ENCODE peak calls at places on chromosomes 13 and 19, in four cellular contexts. S is thoracic aorta, V is left lung, A is tibial artery. T is an unnamed sample. For H3K4me1, the result is how much of the 10 kb centered on the place peaks cover.

GRCh38 chr19:7729211-7729610 is 2.7 kb downstream of the CLEC4G start:
- DNase-seq in S (no peak), V (no peak), A (no peak), T (no peak)

GRCh38 chr19:19444694-19445155 is 39.2 kb downstream of the GATAD2A start:
- DNase-seq in S (no peak), V (no peak), A (no peak), T (no peak)

GRCh38 chr13:51999525-51999924 is 11.7 kb downstream of the ATP7B start:
- DNase-seq in S (no peak), V (no peak), A (no peak), T (no peak)

GRCh38 chr13:34371645-34372044 is 553.7 kb downstream of the RFC3 start:
- DNase-seq in S (no peak), V (no peak), A (no peak), T (no peak)

GRCh38 chr19:16112778-16113177 is 1.1 kb downstream of the RAB8A start:
- DNase-seq in S (no peak), V (no peak), A (no peak), T (no peak)

GRCh38 chr19:30333291-30334065 is 38.7 kb upstream of the ZNF536 start:
- DNase-seq in S (no peak), V (no peak), A (no peak), T (no peak)

GRCh38 chr19:7545904-7546303 is 10.4 kb downstream of the PNPLA6 start:
- DNase-seq in S (no peak), V (no peak), A (no peak), T (no peak)

GRCh38 chr13:79867248-79867647 is 386.3 kb downstream of the NDFIP2 start:
- DNase-seq in S (no peak), V (no peak), A (no peak), T (no peak)

GRCh38 chr19:2114218-2114617 is 17.5 kb downstream of the IZUMO4 start:
- DNase-seq in S (no peak), V (no peak), A (no peak), T (no peak)

GRCh38 chr13:60220072-60220471 is 56.3 kb upstream of the DIAPH3 start:
- DNase-seq in S (no peak), V (no peak), A (no peak), T (no peak)

GRCh38 chr19:17506745-17507144 is 4.7 kb upstream of the PGLS start:
- DNase-seq in S (no peak), V (no peak), A (no peak), T (no peak)
- H3K4me1 ChIP-seq in S (under half), V (under half), A (under half), T (under half)

DNA sequence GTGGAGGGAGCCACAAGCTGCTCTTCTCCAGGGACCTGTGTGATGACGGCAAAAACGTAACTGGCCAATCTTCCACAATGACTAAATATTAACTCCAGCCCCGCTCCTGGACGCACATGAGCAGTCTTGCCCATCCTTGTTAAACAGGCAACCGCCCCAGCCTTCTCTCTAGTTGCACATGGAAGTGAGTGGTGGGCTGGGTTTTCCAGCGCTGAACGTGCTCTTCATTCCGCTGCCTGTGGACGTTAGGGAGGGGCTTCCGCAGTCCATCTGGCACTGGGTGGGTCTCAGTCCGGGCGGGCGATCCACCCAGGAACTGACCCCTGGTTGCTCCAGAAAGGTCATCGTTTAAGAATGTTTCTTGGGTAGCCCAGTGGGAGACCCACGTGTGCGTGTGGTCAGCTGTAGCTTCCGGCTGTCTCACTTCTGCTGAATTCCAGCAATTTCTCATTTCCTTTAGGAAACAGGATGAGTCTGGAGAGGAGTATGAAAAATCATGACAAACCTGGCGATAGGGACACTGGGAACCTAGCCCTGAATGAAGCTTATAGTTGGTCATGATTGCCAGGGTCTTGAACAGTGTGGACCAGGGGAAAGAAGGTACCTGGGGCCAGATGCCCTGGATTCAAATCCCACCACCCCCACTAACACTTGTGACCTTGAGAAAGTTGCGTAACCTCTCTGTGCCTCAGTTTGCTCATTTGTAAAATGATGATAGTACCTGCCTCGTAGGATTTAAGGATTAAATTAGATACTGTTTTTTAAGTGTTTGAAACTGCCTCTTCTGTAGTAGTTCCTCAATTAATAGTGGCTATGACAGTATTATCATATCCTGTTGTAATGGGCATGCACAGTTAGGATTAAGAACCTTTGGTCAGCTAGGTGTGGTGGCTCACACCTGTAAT is 92.6 kb downstream of the SIPA1L3 start:
- DNase-seq in S (no peak), V (no peak), A (peak), T (no peak)
- H3K4me1 ChIP-seq in S (under half), V (under half), A (under half), T (under half)

GRCh38 chr13:106919093-106919492 is 351.2 kb upstream of the ARGLU1 start:
- DNase-seq in S (no peak), V (no peak), A (no peak), T (no peak)
- H3K4me1 ChIP-seq in S (under half), V (under half), A (under half), T (under half)

DNA sequence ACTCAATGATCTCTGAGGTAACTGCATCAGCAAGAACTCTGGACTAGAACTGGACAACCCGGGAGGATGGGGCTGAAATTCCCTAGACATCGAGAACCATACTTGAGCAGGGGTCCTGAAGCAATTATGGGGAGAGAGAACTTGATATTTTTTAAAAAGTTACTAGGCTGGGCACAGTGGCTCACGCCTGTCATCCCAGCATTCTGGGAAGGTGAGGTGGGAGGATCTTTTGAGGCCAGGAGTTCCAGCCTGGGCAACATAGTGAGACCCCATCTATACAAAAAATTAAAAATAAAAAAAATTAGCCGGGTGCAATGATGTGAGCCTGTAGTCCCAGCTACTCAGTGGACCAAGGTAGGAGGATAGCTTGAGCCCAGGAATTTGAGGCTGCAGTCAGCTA is 2.3 kb upstream of the DNAJB1 start:
- DNase-seq in S (no peak), V (no peak), A (no peak), T (no peak)
- H3K4me1 ChIP-seq in S (under half), V (under half), A (under half), T (under half)

GRCh38 chr13:98540476-98540875 is 36.4 kb downstream of the STK24 start:
- DNase-seq in S (no peak), V (no peak), A (no peak), T (no peak)
- H3K4me1 ChIP-seq in S (half or more), V (under half), A (under half), T (under half)

DNA sequence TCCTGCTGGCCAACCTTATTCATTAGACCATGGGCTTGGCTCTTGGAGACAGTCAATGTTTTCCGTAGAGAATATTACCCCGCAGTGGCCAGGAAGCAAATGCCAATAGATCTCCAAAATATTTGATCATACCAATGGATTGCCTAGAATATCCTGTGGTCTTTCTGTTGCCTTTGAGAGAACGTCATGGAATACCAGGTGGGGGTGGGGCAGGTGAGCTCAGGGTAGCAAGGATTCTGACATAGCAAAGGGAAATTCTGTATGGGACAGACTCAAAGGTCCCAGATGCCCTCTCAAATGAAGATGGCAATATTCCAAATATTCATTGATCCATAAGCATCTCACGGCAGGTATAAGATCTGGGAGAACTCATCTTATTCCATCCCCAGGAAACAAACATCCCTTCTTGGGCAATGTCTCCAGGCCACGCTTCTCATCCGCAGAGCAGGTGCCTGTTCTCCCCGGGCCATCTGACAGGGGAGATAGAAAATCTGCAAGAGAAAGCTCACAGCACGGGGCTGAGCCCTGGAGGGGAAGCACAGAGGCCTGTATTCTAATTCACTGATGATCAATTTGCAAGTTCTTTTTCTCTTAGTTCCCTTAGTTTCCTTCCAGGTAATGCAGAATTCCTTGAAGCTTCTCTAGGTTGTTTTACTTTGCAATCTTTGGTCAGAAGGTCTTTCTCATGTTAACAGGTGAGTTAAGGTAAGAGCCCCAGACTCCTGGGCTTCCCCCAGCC is 69.6 kb upstream of the TSHZ3 start:
- DNase-seq in S (no peak), V (no peak), A (no peak), T (no peak)
- H3K4me1 ChIP-seq in S (under half), V (under half), A (under half), T (under half)

GRCh38 chr19:6064016-6064702 is 46.1 kb downstream of the RFX2 start:
- DNase-seq in S (no peak), V (no peak), A (no peak), T (no peak)
- H3K4me1 ChIP-seq in S (half or more), V (half or more), A (half or more), T (under half)